ENCODE peak calls at places on chromosomes 6 and 20, in five cellular contexts. D is psoas muscle, H is suprapubic skin, M is heart right ventricle, R is right atrium auricular region. C is an unnamed sample.
A peak's percentile ranks its signal among the peaks of the same experiment; 100 is the strongest.

GRCh38 chr6:16505711-16506362 is 255.4 kb downstream of the ATXN1 start:
- DNase-seq in M (no peak), R (no peak), H (no peak), D (no peak), C (peak; percentile 60)

GRCh38 chr6:157198425-157199279 is 124.7 kb downstream of the TMEM242 start:
- DNase-seq in D (peak; percentile 49), M (peak; percentile 41), H (no peak), R (peak; percentile 76), C (peak; percentile 76)

GRCh38 chr6:151494235-151494950 is 576 bp downstream of the CCDC170 start:
- DNase-seq in M (peak; percentile 49), D (peak; percentile 38), H (no peak), R (no peak), C (peak; percentile 58)

GRCh38 chr6:26501482-26501986 is 1.4 kb downstream of the BTN1A1 start:
- DNase-seq in D (peak; percentile 23), R (no peak), M (peak; percentile 31), H (no peak), C (peak; percentile 34)

GRCh38 chr6:169188051-169188863 is 65.4 kb downstream of the THBS2 start:
- DNase-seq in M (no peak), D (no peak), H (no peak), R (no peak), C (no peak)

GRCh38 chr6:117389227-117390057 is 36.3 kb downstream of the ROS1 start:
- DNase-seq in H (no peak), D (no peak), M (no peak), R (no peak), C (no peak)

GRCh38 chr6:139164001-139164400 is 29.1 kb downstream of the HECA start:
- DNase-seq in R (no peak), M (no peak), D (no peak), H (no peak), C (no peak)

GRCh38 chr6:26173836-26174144 is 86.6 kb downstream of the HFE start:
- DNase-seq in R (no peak), M (no peak), H (no peak), D (no peak), C (no peak)

GRCh38 chr6:20658053-20658452 is 123.8 kb downstream of the CDKAL1 start:
- DNase-seq in D (no peak), R (no peak), M (no peak), H (no peak), C (no peak)

GRCh38 chr6:147676896-147677295 is 168.4 kb downstream of the SAMD5 start:
- DNase-seq in D (no peak), M (no peak), R (no peak), H (no peak), C (no peak)

GRCh38 chr6:53059648-53060589 is 5.3 kb upstream of the FBXO9 start:
- DNase-seq in D (no peak), R (no peak), M (no peak), H (no peak), C (no peak)

GRCh38 chr20:16560661-16561060 is 12.6 kb downstream of the KIF16B start:
- DNase-seq in D (no peak), H (no peak), R (no peak), M (no peak), C (no peak)

GRCh38 chr20:10715035-10715434 is 41.2 kb upstream of the JAG1 start:
- DNase-seq in H (no peak), R (no peak), M (no peak), D (no peak), C (no peak)

GRCh38 chr20:11880694-11881093 is 37.0 kb upstream of the BTBD3 start:
- DNase-seq in R (no peak), D (no peak), H (no peak), M (no peak), C (no peak)

GRCh38 chr20:6388666-6389197 is 265.9 kb upstream of the FERMT1 start:
- DNase-seq in D (no peak), H (no peak), R (no peak), M (no peak), C (no peak)

GRCh38 chr20:63023071-63023835 is 16.5 kb upstream of the BHLHE23 start:
- DNase-seq in H (no peak), R (no peak), D (no peak), M (no peak), C (no peak)

GRCh38 chr6:24936641-24937317 is 1.0 kb upstream of the RIPOR2 start:
- DNase-seq in H (no peak), M (no peak), D (no peak), R (no peak), C (no peak)

GRCh38 chr6:22636450-22636849 is 67.1 kb downstream of the HDGFL1 start:
- DNase-seq in R (no peak), H (no peak), D (no peak), M (no peak), C (no peak)

GRCh38 chr6:1630212-1630770 is 20.6 kb downstream of the FOXC1 start:
- DNase-seq in M (no peak), D (no peak), H (no peak), R (no peak), C (no peak)

GRCh38 chr6:109482913-109483743 is at the start of gene ZBTB24:
- DNase-seq in M (peak; percentile 93), H (peak; percentile 92), D (peak; percentile 92), R (peak; percentile 86), C (peak; percentile 90)

GRCh38 chr6:92545861-92546260 is 873.5 kb downstream of the EPHA7 start:
- DNase-seq in D (no peak), H (no peak), M (no peak), R (no peak), C (no peak)

GRCh38 chr6:152143359-152143758 is 335.9 kb downstream of the ESR1 start:
- DNase-seq in H (no peak), M (no peak), D (no peak), R (no peak), C (no peak)

GRCh38 chr6:126696921-126697693 is 357.2 kb downstream of the CENPW start:
- DNase-seq in H (no peak), R (no peak), D (no peak), M (no peak), C (no peak)

GRCh38 chr6:10633216-10633615 is 61.2 kb downstream of the C6orf52 start:
- DNase-seq in H (no peak), D (no peak), R (no peak), M (no peak), C (no peak)

GRCh38 chr6:2103644-2104523 is 141.5 kb downstream of the GMDS start:
- DNase-seq in R (no peak), M (no peak), D (no peak), H (no peak), C (no peak)

GRCh38 chr6:39887692-39888450 is 46.4 kb downstream of the MOCS1 start:
- DNase-seq in R (peak; percentile 90), M (peak; percentile 80), D (peak; percentile 77), H (no peak), C (peak; percentile 54)

GRCh38 chr6:73514746-73515110 is 6.1 kb downstream of the EEF1A1 start:
- DNase-seq in H (no peak), D (no peak), M (no peak), R (no peak), C (no peak)

GRCh38 chr20:43983904-43984361 is 69.3 kb downstream of the TOX2 start:
- DNase-seq in M (no peak), H (no peak), R (no peak), D (no peak), C (no peak)

DNA sequence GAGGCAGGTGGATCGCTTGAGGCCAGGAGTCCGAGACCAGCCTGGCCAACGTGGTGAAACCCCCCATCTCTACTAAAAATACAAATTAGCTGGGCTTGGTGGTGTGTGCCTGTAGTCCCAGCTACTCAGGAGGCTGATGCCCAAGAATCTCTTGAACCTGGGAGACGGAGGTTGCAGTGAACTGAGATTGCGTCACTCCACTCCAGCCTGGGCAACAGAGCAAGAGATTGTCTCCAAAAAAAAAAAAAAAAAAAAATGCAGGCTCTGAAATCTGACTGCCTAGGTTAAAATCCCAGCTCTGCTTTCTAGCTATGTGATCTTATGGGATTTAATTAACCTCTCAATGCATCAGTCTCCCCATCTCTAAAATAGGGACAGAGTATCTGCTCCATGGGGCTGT is 3.3 kb upstream of the TMEM217 start:
- DNase-seq in D (no peak), H (no peak), R (no peak), M (no peak), C (no peak)
- H3K4me1 ChIP-seq in D (peaks cover 38% of the 10 kb centered on the region), H (peaks cover 43% of the 10 kb centered on the region), R (peaks cover 42% of the 10 kb centered on the region), M (no peaks in the 10 kb centered on the region), C (peaks cover 10% of the 10 kb centered on the region)

GRCh38 chr6:8130399-8130798 is 28.1 kb upstream of the EEF1E1 start:
- DNase-seq in M (no peak), D (no peak), R (no peak), H (no peak), C (no peak)

GRCh38 chr6:8132130-8132529 is 29.8 kb upstream of the EEF1E1 start:
- DNase-seq in R (no peak), M (no peak), H (no peak), D (no peak), C (no peak)

GRCh38 chr6:8135276-8135675 is 32.9 kb upstream of the EEF1E1 start:
- DNase-seq in D (no peak), R (no peak), M (no peak), H (no peak), C (no peak)

DNA sequence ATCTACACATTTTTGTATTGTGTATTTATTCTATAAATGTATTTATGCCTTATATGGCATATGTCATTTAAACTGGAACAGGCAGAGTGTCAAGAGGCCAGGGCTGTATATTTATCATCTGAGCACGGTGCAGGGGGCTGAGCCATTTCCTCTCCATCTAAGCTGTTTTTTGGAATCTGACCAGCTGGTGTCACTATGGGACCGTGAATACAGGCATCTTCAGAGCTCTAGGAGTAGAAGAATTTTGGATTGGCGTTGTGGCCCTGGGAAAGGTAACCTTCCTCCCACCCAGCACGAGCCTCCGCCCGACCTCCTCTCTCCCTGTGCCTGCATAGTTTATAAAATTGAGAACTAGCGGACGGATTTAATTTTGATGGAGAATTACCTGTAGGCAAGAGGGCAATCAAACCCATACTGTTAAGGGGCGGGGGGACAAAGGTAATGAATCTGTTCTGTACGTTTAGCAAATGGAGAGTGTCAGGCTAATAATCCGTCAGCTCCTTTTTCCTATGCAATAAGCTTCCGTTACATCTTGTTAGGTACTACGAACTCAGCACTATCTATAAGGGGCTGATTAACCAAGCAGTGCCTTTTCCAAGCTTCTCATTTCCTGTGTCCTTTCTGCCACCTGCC is 29.0 kb upstream of the EEF1E1 start:
- DNase-seq in R (no peak), H (no peak), M (no peak), D (no peak), C (peak; percentile 38)
- TF ChIP-seq CTCF in R (peak; percentile 51), H (peak; percentile 6), M (peak; percentile 55), D (peak; percentile 12), C (peak; percentile 64)

GRCh38 chr20:49693435-49694171 is 20.1 kb downstream of the B4GALT5 start:
- DNase-seq in H (no peak), D (no peak), M (no peak), R (no peak), C (no peak)
- H3K4me1 ChIP-seq in H (peaks cover 38% of the 10 kb centered on the region), D (peaks cover 91% of the 10 kb centered on the region), M (peaks cover 4% of the 10 kb centered on the region), R (peaks cover 36% of the 10 kb centered on the region), C (peaks cover 23% of the 10 kb centered on the region)

GRCh38 chr6:135144678-135145508 is 36.2 kb upstream of the MYB start:
- DNase-seq in M (no peak), H (no peak), D (no peak), R (no peak), C (no peak)
- TF ChIP-seq CTCF in M (peak; percentile 47), H (peak; percentile 47), D (peak; percentile 62), R (peak; percentile 52), C (peak; percentile 67)

GRCh38 chr20:25043499-25044260 is 14.3 kb downstream of the ACSS1 start:
- DNase-seq in D (peak; percentile 6), M (no peak), R (no peak), H (no peak), C (no peak)
- H3K4me1 ChIP-seq in D (peaks cover 93% of the 10 kb centered on the region), M (peaks cover 59% of the 10 kb centered on the region), R (peaks cover 98% of the 10 kb centered on the region), H (peaks cover 81% of the 10 kb centered on the region), C (peaks cover 7% of the 10 kb centered on the region)

C was measured in adrenal gland.